ENCODE peak calls at places on chromosomes 11 and 22, in five cellular contexts. N is K562, Q is heart left ventricle, K is GM12878, G is bronchial epithelial cell. Y is an unnamed sample.

GRCh38 chr22:23219787-23220484 is 39.6 kb downstream of the BCR start:
- DNase-seq in N (no peak), Q (no peak), K (peak; percentile 67), G (peak; percentile 75), Y (peak; percentile 71)

GRCh38 chr11:119774180-119774763 is 45.3 kb upstream of the NECTIN1 start:
- DNase-seq in N (no peak), Q (no peak), K (no peak), G (peak; percentile 13), Y (no peak)

GRCh38 chr22:45468872-45469572 is 33.7 kb upstream of the FBLN1 start:
- DNase-seq in N (no peak), Q (no peak), K (no peak), G (peak; percentile 78), Y (no peak)

GRCh38 chr11:127675602-127676001 is 675.0 kb upstream of the KIRREL3 start:
- DNase-seq in N (no peak), Q (no peak), K (no peak), G (no peak), Y (no peak)

GRCh38 chr11:64566042-64566914 is 24.7 kb upstream of the SLC22A12 start:
- DNase-seq in N (peak; percentile 77), Q (peak; percentile 34), K (no peak), G (peak; percentile 87), Y (no peak)

GRCh38 chr11:79616392-79616831 is 175.6 kb upstream of the TENM4 start:
- DNase-seq in N (no peak), Q (no peak), K (no peak), G (peak; percentile 88), Y (no peak)

GRCh38 chr11:80109031-80109430 is 668.2 kb upstream of the TENM4 start:
- DNase-seq in N (no peak), Q (no peak), K (no peak), G (peak; percentile 40), Y (no peak)

GRCh38 chr22:46572911-46573780 is 35.7 kb upstream of the CELSR1 start:
- DNase-seq in N (no peak), Q (peak; percentile 28), K (no peak), G (no peak), Y (no peak)

GRCh38 chr11:112082729-112083128 is 3.8 kb downstream of the TIMM8B start:
- DNase-seq in N (no peak), Q (peak; percentile 11), K (no peak), G (peak; percentile 35), Y (no peak)

GRCh38 chr11:69199583-69200295 is 44.0 kb downstream of the SMIM38 start:
- DNase-seq in N (no peak), Q (no peak), K (no peak), G (peak; percentile 39), Y (no peak)

GRCh38 chr22:32852346-32853251 is 51.1 kb downstream of the TIMP3 start:
- DNase-seq in N (peak; percentile 22), Q (peak; percentile 75), K (no peak), G (no peak), Y (no peak)

GRCh38 chr11:128354476-128354875 is 232.9 kb downstream of the ETS1 start:
- DNase-seq in N (no peak), Q (no peak), K (no peak), G (peak; percentile 12), Y (no peak)

GRCh38 chr22:29044657-29045176 is 16.9 kb downstream of the C22orf31 start:
- DNase-seq in N (no peak), Q (no peak), K (no peak), G (peak; percentile 53), Y (no peak)

GRCh38 chr11:108199446-108200321 is 22.8 kb downstream of the NPAT start:
- DNase-seq in N (peak; percentile 68), Q (no peak), K (peak; percentile 68), G (peak; percentile 97), Y (no peak)

GRCh38 chr11:125090816-125091215 is 20.6 kb downstream of the TMEM218 start:
- DNase-seq in N (no peak), Q (no peak), K (no peak), G (no peak), Y (no peak)

GRCh38 chr11:23688835-23689234 is 808.0 kb upstream of the LUZP2 start:
- DNase-seq in N (no peak), Q (no peak), K (no peak), G (peak; percentile 13), Y (no peak)

GRCh38 chr22:26857169-26857568 is 199.8 kb downstream of the MIAT start:
- DNase-seq in N (no peak), Q (no peak), K (no peak), G (no peak), Y (no peak)

GRCh38 chr22:35749808-35750207 is 32.1 kb downstream of the APOL5 start:
- DNase-seq in N (no peak), Q (no peak), K (peak; percentile 79), G (no peak), Y (peak; percentile 41)

GRCh38 chr22:16800358-16800757 is 24.9 kb downstream of the XKR3 start:
- DNase-seq in N (no peak), Q (no peak), K (no peak), G (no peak), Y (no peak)

GRCh38 chr22:31241200-31241599 is 29.1 kb downstream of the LIMK2 start:
- DNase-seq in N (peak; percentile 10), Q (no peak), K (no peak), G (no peak), Y (no peak)

GRCh38 chr22:48885271-48885918 is 942.3 kb downstream of the BRD1 start:
- DNase-seq in N (no peak), Q (no peak), K (no peak), G (no peak), Y (no peak)

GRCh38 chr22:26508148-26508547 is 4.1 kb downstream of the TFIP11 start:
- DNase-seq in N (no peak), Q (no peak), K (no peak), G (no peak), Y (no peak)

GRCh38 chr11:33040862-33041453 is 1.6 kb downstream of the TCP11L1 start:
- DNase-seq in N (no peak), Q (no peak), K (no peak), G (no peak), Y (no peak)

GRCh38 chr11:15629690-15630321 is 515.1 kb downstream of the INSC start:
- DNase-seq in N (no peak), Q (no peak), K (no peak), G (peak; percentile 20), Y (no peak)

GRCh38 chr11:35786188-35786587 is 123.6 kb downstream of the TRIM44 start:
- DNase-seq in N (no peak), Q (no peak), K (no peak), G (no peak), Y (no peak)

GRCh38 chr22:37999640-38000272 is 15.4 kb upstream of the SOX10 start:
- DNase-seq in N (peak; percentile 32), Q (no peak), K (no peak), G (peak; percentile 95), Y (no peak)

GRCh38 chr22:46175631-46176030 is 25.3 kb downstream of the PPARA start:
- DNase-seq in N (no peak), Q (no peak), K (no peak), G (peak; percentile 37), Y (no peak)

GRCh38 chr11:93738647-93739081 is 2.6 kb downstream of the TAF1D start:
- DNase-seq in N (no peak), Q (no peak), K (no peak), G (peak; percentile 25), Y (no peak)
- H3K4me3 ChIP-seq in N (peak overlapping the region; percentile 79), Q (no peak overlapping the region), K (peak overlapping the region; percentile 76), G (peak overlapping the region; percentile 74), Y (peak overlapping the region; percentile 99)

DNA sequence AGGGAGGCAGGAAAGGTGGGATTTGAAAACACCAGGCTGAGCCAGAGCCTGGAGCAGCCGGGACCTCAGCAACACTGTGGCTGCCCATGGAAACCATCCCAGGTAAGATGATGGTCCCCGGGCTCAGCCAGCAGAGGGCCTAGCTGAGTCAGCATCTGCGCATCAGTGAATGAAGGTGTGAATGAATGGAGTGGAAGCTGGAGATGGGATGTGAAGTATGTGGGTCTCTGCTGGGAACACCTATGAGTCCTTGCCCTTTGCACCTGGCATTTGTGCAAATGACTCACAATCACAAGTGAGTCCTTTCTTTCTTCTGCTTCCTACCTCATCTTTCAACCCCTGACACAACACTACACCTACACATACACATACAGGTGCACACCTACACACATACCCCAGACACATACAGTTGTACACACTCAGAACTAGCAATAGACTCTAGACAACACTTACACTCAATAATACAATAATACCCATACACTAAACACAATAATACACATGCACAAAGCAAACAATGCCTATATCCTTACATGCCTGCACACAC is 62.8 kb upstream of the PRDM11 start:
- DNase-seq in N (peak; percentile 25), Q (no peak), K (no peak), G (peak; percentile 18), Y (no peak)
- TF ChIP-seq CTCF in N (peak; percentile 39), Q (peak; percentile 15), K (peak; percentile 39), G (peak; percentile 54), Y (peak; percentile 54)

DNA sequence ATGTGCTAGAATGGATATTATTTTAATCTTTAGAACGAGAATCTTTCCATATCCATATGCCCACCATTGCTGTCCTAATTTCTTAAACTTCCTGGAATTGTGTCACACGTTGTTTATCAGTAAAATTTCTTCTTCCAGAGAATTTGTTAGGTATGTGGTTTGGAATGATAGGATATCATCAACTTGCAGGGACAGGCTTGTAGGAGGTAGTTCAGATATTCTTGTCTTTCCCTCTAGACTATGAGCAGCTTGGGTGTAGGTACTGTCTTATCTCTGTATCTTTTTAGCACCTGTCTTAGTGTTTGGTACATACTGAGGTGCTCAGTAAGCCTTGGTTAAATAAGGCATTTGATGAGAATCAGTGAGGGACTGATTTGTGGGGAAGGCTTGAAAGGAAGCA is 3.4 kb downstream of the CTNND1 start:
- DNase-seq in N (peak; percentile 42), Q (no peak), K (no peak), G (no peak), Y (no peak)
- H3K4me3 ChIP-seq in N (peak overlapping the region; percentile 62), Q (peak overlapping the region; percentile 60), K (peak overlapping the region; percentile 70), G (peak overlapping the region; percentile 83), Y (no peak overlapping the region)

DNA sequence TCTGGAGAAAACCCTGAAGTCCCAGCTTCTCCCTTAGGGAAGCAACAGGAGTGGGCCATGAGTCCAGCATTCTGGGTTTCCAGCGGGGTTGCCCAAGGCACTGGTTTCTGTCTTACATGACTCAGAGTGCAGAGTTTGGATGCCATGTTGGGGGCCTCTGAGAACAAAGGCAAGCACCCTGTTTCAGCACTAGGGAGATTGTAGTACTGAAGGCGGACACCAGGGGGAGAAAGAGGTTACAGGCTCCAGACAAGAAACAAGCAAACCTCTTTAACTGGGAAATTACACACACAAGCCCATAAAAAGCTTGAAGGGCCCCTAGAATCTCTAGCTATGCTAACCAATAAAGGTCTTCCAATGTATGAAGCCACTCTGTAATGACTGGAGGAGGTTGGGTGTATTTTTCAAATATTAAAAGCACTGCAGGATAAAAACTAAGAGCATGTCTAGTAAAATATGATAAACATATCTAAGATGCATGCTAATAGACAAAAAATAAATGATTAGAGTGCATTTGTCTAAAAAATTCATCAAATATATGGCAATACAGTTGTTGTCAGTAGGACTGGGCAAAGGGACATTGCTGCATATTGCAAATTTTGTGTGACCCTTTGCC is 7.1 kb downstream of the MS4A6E start:
- DNase-seq in N (peak; percentile 59), Q (peak; percentile 20), K (no peak), G (peak; percentile 66), Y (peak; percentile 70)
- TF ChIP-seq CTCF in N (peak; percentile 72), Q (peak; percentile 73), K (peak; percentile 74), G (peak; percentile 82), Y (peak; percentile 90)